ENCODE peak calls at places on chromosomes 12 and 14, in seven cellular contexts. U, N, X, C, M, S and T are unnamed samples.

GRCh38 chr14:50395448-50395847 is 1.2 kb downstream of the CDKL1 start:
- DNase-seq in U (no peak), S (peak), C (no peak), X (no peak), N (peak), M (no peak), T (no peak)

GRCh38 chr12:70645494-70646317 is 8.5 kb upstream of the PTPRB start:
- DNase-seq in M (peak), C (no peak), U (peak), N (peak), X (no peak), S (no peak), T (peak)

GRCh38 chr14:96584199-96584906 is 82.2 kb downstream of the PAPOLA start:
- DNase-seq in X (no peak), C (peak), N (no peak), S (no peak), U (no peak), M (peak), T (peak)

GRCh38 chr12:106767954-106768501 is 6.5 kb upstream of the RIC8B start:
- DNase-seq in S (no peak), X (no peak), U (no peak), C (no peak), M (no peak), N (peak), T (no peak)

GRCh38 chr14:53055003-53055402 is 98.1 kb downstream of the DDHD1 start:
- DNase-seq in S (no peak), M (peak), C (no peak), X (no peak), N (no peak), U (no peak), T (no peak)

GRCh38 chr14:61836807-61837206 is 74.6 kb downstream of the SNAPC1 start:
- DNase-seq in C (no peak), S (no peak), N (no peak), X (no peak), M (no peak), U (no peak), T (no peak)

GRCh38 chr12:25859976-25860375 is 98.5 kb upstream of the RASSF8 start:
- DNase-seq in M (no peak), X (peak), N (no peak), C (no peak), U (no peak), S (no peak), T (no peak)

GRCh38 chr12:12733118-12733517 is 15.9 kb downstream of the CDKN1B start:
- DNase-seq in C (no peak), N (no peak), U (no peak), S (no peak), M (no peak), X (no peak), T (no peak)

GRCh38 chr12:50458606-50459005 is 46.2 kb upstream of the DIP2B start:
- DNase-seq in N (no peak), X (no peak), S (no peak), M (no peak), U (no peak), C (no peak), T (no peak)

GRCh38 chr12:34406228-34406995 is 384.1 kb downstream of the ALG10 start:
- DNase-seq in S (no peak), X (no peak), U (peak), M (no peak), N (peak), C (no peak), T (no peak)

GRCh38 chr14:54566410-54567223 is at the start of gene SAMD4A:
- DNase-seq in U (peak), C (peak), X (peak), N (peak), M (peak), S (peak), T (peak)

GRCh38 chr14:81400852-81401251 is 728 bp upstream of the STON2 start:
- DNase-seq in N (peak), U (peak), C (no peak), S (peak), M (peak), X (no peak), T (peak)

GRCh38 chr12:41190360-41190759 is 2.2 kb downstream of the PDZRN4 start:
- DNase-seq in S (peak), N (peak), U (no peak), C (no peak), X (no peak), M (peak), T (no peak)

GRCh38 chr12:106170285-106170684 is 31.5 kb upstream of the NUAK1 start:
- DNase-seq in X (no peak), N (no peak), C (no peak), S (no peak), M (no peak), U (no peak), T (no peak)

GRCh38 chr14:104771918-104772706 is 19.2 kb downstream of the SIVA1 start:
- DNase-seq in C (no peak), X (peak), S (no peak), U (no peak), M (no peak), N (no peak), T (no peak)

GRCh38 chr12:47991592-47991991 is 12.7 kb downstream of the COL2A1 start:
- DNase-seq in M (no peak), X (no peak), S (no peak), C (no peak), N (no peak), U (peak), T (no peak)

GRCh38 chr14:35337074-35337556 is 44.9 kb downstream of the PSMA6 start:
- DNase-seq in M (no peak), C (no peak), U (no peak), N (no peak), X (no peak), S (no peak), T (no peak)

GRCh38 chr12:115553622-115554021 is 723.9 kb downstream of the MED13L start:
- DNase-seq in M (no peak), S (no peak), N (no peak), X (no peak), C (no peak), U (no peak), T (no peak)

GRCh38 chr12:54259194-54260011 is 20.5 kb downstream of the CBX5 start:
- DNase-seq in C (no peak), U (peak), M (peak), N (peak), X (peak), S (peak), T (peak)

GRCh38 chr12:58443273-58443980 is 476.9 kb downstream of the LRIG3 start:
- DNase-seq in X (no peak), U (no peak), N (peak), M (no peak), S (no peak), C (peak), T (no peak)

GRCh38 chr12:28175098-28175589 is 15.1 kb upstream of the CCDC91 start:
- DNase-seq in X (no peak), U (no peak), N (no peak), C (no peak), M (no peak), S (no peak), T (no peak)

GRCh38 chr14:95664546-95664945 is 21.7 kb upstream of the TCL1B start:
- DNase-seq in M (no peak), X (no peak), S (no peak), C (no peak), N (no peak), U (no peak), T (no peak)

GRCh38 chr14:36493761-36494160 is 26.3 kb downstream of the NKX2-1 start:
- DNase-seq in S (no peak), U (no peak), X (no peak), M (no peak), C (no peak), N (no peak), T (no peak)

DNA sequence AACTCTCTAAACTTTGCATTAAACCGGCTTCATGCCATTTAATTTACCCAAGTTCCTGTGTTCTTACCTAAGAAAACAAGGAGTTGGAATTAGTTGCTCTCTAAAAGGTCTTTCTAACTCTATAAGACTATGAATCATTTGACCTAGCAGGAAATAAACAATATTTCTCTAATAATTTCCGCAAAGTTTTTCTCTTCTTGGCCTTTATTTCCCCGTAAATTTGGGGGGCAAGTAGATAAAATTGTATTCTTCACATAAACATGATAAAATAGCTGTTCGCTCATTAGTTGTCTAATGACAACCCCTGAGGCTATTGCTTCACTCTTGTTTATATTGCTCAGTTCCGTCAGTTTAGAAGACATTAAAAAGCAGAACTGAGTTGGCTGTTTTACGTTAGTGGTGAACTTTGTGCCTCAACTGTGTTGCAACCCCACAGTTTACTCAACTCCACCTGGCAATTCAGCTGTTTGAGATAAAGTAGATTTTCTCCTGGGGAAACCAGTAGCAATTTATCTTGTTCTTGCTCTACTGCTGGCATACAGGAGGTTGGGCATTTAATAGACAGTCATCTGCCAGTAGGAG is 74.7 kb downstream of the BTG1 start:
- DNase-seq in M (peak), X (no peak), S (peak), U (no peak), N (no peak), C (peak), T (no peak)
- H3K27ac ChIP-seq in M (peak), X (no peak), S (no peak), U (no peak), N (no peak), C (peak), T (no peak)

GRCh38 chr14:90511795-90512331 is 115.0 kb downstream of the CALM1 start:
- DNase-seq in N (no peak), X (no peak), U (no peak), C (no peak), M (no peak), S (no peak), T (no peak)
- H3K27ac ChIP-seq in N (no peak), X (no peak), U (no peak), C (no peak), M (peak), S (no peak), T (no peak)

GRCh38 chr14:51848120-51848519 is 12.3 kb upstream of the GNG2 start:
- DNase-seq in U (no peak), S (no peak), M (no peak), X (no peak), N (no peak), C (no peak), T (no peak)
- H3K27ac ChIP-seq in U (no peak), S (no peak), M (no peak), X (peak), N (peak), C (peak), T (no peak)

GRCh38 chr14:88305923-88306322 is 17.1 kb downstream of the KCNK10 start:
- DNase-seq in N (no peak), C (no peak), M (no peak), S (no peak), X (no peak), U (no peak), T (no peak)

GRCh38 chr14:88312262-88312661 is 10.8 kb downstream of the KCNK10 start:
- DNase-seq in U (no peak), N (no peak), S (no peak), C (no peak), M (no peak), X (no peak), T (no peak)

GRCh38 chr14:88310457-88310856 is 12.6 kb downstream of the KCNK10 start:
- DNase-seq in X (no peak), U (no peak), M (no peak), C (no peak), N (no peak), S (no peak), T (no peak)

DNA sequence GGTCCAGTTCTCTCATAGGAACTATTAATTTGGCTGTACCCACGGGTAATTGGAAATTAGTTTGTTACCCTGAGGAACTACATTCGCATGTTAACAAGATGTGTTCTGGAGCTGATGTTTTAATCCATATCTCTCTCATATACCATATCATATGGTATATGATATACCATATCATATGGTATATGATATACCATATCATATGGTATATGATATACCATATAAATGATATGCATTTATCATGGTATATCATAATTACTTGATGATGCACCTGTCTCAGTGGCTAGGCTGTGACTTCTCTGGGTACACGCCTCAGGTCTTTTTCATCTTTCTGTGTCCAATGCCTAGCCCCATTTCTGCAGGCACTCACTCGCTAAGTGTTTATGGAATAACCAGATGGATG is 13.0 kb downstream of the KCNK10 start:
- DNase-seq in C (no peak), S (no peak), M (no peak), U (no peak), N (no peak), X (no peak), T (no peak)
- H3K27ac ChIP-seq in C (no peak), S (no peak), M (no peak), U (no peak), N (no peak), X (no peak), T (no peak)

DNA sequence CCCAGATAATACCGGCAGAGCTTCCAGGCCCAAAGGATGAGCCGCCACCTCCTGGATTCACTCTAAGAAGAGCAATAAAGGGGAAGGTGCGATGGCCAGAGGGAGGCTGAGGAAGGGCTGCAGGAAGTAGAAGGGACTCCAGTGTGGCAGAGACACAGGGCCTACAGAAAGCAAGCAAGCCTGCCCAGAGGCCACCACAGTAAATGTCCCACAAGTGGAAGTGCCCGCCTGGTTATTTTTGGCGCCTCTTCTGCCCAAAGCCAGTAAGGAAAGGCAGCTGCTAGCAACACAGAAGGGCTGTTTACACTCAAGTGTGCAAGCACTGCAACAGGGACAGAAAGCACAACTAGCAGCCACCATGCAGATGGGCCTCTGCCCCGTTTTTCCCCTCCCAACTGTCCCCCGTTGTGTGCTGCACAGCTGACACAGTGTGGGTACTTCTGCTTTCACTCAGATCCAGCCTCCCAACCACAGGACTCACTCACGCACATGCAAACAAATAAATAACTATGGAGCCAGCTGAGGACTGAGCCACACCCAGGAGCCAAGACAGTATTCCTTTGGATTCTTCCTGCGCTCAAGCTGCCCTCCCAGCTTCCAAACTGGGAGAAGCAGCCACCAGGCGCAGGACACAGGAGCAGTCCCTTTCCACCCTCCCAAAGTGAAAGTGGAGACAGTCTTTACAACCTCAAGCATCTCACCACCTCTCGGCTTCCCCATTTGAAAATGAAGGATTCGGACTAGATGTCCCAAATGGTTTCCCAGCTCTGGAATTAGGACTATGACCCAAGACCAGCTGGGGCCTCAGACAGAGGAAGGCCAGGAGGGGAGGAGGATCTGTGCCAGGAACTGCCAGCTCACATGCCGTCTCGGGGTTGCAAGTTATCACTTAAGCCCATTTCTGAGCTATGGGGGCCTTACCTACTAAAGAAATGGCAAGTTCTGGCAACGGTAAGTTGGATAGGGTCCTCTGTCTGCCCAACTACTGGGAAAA is 40.0 kb upstream of the PNMA1 start:
- DNase-seq in N (peak), U (no peak), X (peak), S (no peak), M (no peak), C (peak), T (no peak)
- H3K27ac ChIP-seq in N (peak), U (peak), X (peak), S (peak), M (peak), C (peak), T (peak)

DNA sequence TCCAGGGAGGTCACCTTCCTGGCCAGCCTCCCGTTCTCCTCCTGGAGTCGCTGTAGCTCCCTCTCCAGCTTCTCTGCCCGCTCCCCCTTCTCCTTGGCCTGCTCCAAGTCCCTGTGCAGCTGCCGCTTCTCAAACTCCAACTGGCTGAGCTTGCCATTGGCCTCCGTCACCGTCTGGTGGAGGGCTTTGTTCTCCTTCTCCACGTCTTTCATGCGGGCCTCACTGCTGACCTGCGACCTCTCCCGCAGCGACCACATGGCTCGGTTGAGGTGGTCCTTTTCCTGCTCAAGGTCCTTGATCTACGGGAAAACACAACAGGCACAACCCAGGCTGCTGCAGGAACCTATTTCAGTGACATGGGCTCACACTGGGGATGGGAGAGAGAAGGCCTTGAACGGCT is 69.3 kb upstream of the GPR68 start:
- DNase-seq in S (no peak), C (no peak), M (no peak), N (no peak), U (no peak), X (no peak), T (no peak)
- H3K27ac ChIP-seq in S (no peak), C (no peak), M (no peak), N (no peak), U (no peak), X (no peak), T (no peak)